ENCODE peak calls at places on chromosomes 4 and X, in four cellular contexts. F, B, W and M are unnamed samples.

GRCh38 chrX:66717926-66718325 is 79.0 kb upstream of the EDA2R start:
- DNase-seq in F (no peak), W (no peak), B (peak), M (no peak)

GRCh38 chr4:161817822-161818412 is 345.9 kb downstream of the FSTL5 start:
- DNase-seq in F (no peak), B (no peak), W (no peak), M (no peak)

GRCh38 chr4:168743576-168743975 is 246.7 kb downstream of the PALLD start:
- DNase-seq in F (no peak), B (no peak), W (no peak), M (no peak)

GRCh38 chr4:159506801-159507517 is 404.1 kb downstream of the RAPGEF2 start:
- DNase-seq in B (no peak), F (no peak), W (no peak), M (no peak)

GRCh38 chr4:183860726-183861125 is 44.4 kb upstream of the STOX2 start:
- DNase-seq in B (no peak), W (no peak), F (no peak), M (no peak)

GRCh38 chr4:143531368-143531767 is 17.9 kb downstream of the SMARCA5 start:
- DNase-seq in F (no peak), B (no peak), W (no peak), M (no peak)

GRCh38 chrX:106726485-106727437 is at the start of gene RNF128:
- DNase-seq in W (no peak), B (peak), F (peak), M (no peak)

GRCh38 chr4:169341490-169341889 is 70.7 kb upstream of the SH3RF1 start:
- DNase-seq in B (peak), W (no peak), F (no peak), M (no peak)

GRCh38 chr4:145352438-145353145 is 129.1 kb upstream of the SMAD1 start:
- DNase-seq in F (no peak), B (no peak), W (no peak), M (no peak)

GRCh38 chrX:9775930-9776329 is 10.3 kb upstream of the GPR143 start:
- DNase-seq in F (no peak), W (no peak), B (no peak), M (no peak)

GRCh38 chrX:71615954-71616353 is 2.4 kb downstream of the CXCR3 start:
- DNase-seq in W (no peak), F (no peak), B (no peak), M (peak)

GRCh38 chr4:45063701-45064100 is 337.3 kb upstream of the GNPDA2 start:
- DNase-seq in B (no peak), W (no peak), F (no peak), M (no peak)

GRCh38 chr4:143294310-143294709 is 42.4 kb upstream of the GAB1 start:
- DNase-seq in F (peak), B (no peak), W (peak), M (no peak)

GRCh38 chr4:186651624-186652023 is 72.0 kb downstream of the FAT1 start:
- DNase-seq in B (no peak), F (no peak), W (no peak), M (no peak)

GRCh38 chr4:15381806-15382338 is 46.0 kb upstream of the C1QTNF7 start:
- DNase-seq in B (no peak), W (no peak), F (no peak), M (no peak)

GRCh38 chr4:56752985-56753384 is 68.5 kb downstream of the SPINK2 start:
- DNase-seq in W (no peak), B (no peak), F (no peak), M (no peak)

GRCh38 chr4:126784966-126785580 is 847.7 kb upstream of the INTU start:
- DNase-seq in W (no peak), F (no peak), B (no peak), M (no peak)

GRCh38 chrX:64975989-64976672 is at the start of gene ZC4H2:
- DNase-seq in B (peak), F (peak), W (peak), M (peak)

GRCh38 chr4:114927881-114928280 is 185.5 kb downstream of the NDST4 start:
- DNase-seq in F (no peak), B (no peak), W (no peak), M (no peak)

GRCh38 chr4:1473718-1474117 is 67.5 kb upstream of the NKX1-1 start:
- DNase-seq in B (no peak), F (no peak), W (no peak), M (no peak)

GRCh38 chr4:60562353-60562752 is 637.8 kb upstream of the ADGRL3 start:
- DNase-seq in W (no peak), F (no peak), B (no peak), M (no peak)

GRCh38 chr4:139587452-139587851 is 31.4 kb upstream of the SETD7 start:
- DNase-seq in F (no peak), B (no peak), W (no peak), M (no peak)

GRCh38 chrX:105969487-105969886 is 69.0 kb downstream of the SERPINA7 start:
- DNase-seq in W (no peak), F (no peak), B (no peak), M (no peak)

GRCh38 chr4:159787901-159788300 is 685.0 kb downstream of the RAPGEF2 start:
- DNase-seq in F (no peak), B (no peak), W (no peak), M (no peak)

GRCh38 chr4:76585897-76586360 is 150.9 kb downstream of the SHROOM3 start:
- DNase-seq in B (no peak), W (peak), F (peak), M (peak)

GRCh38 chr4:182916483-182917181 is 554 bp downstream of the DCTD start:
- DNase-seq in F (peak), B (peak), W (peak), M (peak)

GRCh38 chr4:87423313-87424031 is 1.1 kb downstream of the NUDT9 start:
- DNase-seq in F (no peak), W (no peak), B (no peak), M (peak)

DNA sequence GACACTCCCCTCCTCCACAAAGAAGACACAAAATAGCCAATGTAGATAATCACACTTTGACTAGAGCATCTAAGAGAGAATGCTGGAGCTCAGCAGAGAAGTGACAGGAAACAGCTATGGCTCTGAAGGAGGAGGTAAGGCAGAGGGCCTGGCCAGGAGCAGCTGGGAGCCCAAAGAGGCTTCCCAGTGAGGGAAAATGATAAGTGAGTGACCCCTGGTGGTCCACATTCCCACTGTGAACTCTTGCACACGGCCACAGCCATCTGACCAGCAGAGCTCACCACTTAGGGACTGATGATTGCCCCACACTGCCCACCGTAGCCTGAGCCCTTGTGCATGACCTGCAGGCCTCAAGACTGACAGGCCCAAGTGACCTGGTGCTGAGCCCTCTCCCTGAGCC is 162.7 kb upstream of the GALNTL6 start:
- DNase-seq in W (no peak), F (no peak), B (no peak), M (peak)
- TF ChIP-seq CTCF in W (no peak), F (no peak), B (no peak), M (no peak)

GRCh38 chr4:147110968-147111367 is 165.3 kb upstream of the TTC29 start:
- DNase-seq in W (no peak), F (no peak), B (peak), M (no peak)
- TF ChIP-seq CTCF in W (peak), F (no peak), B (no peak), M (no peak)

GRCh38 chr4:3087398-3087797 is 12.9 kb downstream of the HTT start:
- DNase-seq in W (no peak), B (no peak), F (no peak), M (no peak)

GRCh38 chr4:3085948-3086670 is 11.6 kb downstream of the HTT start:
- DNase-seq in B (no peak), F (no peak), W (no peak), M (no peak)

GRCh38 chr4:3096207-3096606 is 21.7 kb downstream of the HTT start:
- DNase-seq in F (no peak), B (no peak), W (no peak), M (no peak)

GRCh38 chr4:3091464-3091863 is 17.0 kb downstream of the HTT start:
- DNase-seq in B (no peak), W (no peak), F (no peak), M (no peak)
- TF ChIP-seq CTCF in B (no peak), W (no peak), F (no peak), M (no peak)

GRCh38 chrX:131827935-131828334 is 195.2 kb upstream of the STK26 start:
- DNase-seq in B (no peak), W (no peak), F (no peak), M (no peak)
- TF ChIP-seq CTCF in B (no peak), W (no peak), F (no peak), M (peak)

GRCh38 chr4:110475881-110476818 is at the start of gene ENPEP:
- DNase-seq in W (peak), F (no peak), B (peak), M (no peak)

GRCh38 chr4:110477836-110478235 is 1.9 kb downstream of the ENPEP start:
- DNase-seq in W (no peak), B (no peak), F (no peak), M (no peak)

GRCh38 chr4:110467400-110467799 is 8.6 kb upstream of the ENPEP start:
- DNase-seq in F (no peak), W (no peak), B (no peak), M (no peak)

GRCh38 chr4:110472583-110473329 is 3.2 kb upstream of the ENPEP start:
- DNase-seq in B (no peak), W (no peak), F (no peak), M (no peak)
- TF ChIP-seq CTCF in B (no peak), W (no peak), F (no peak), M (no peak)